ENCODE peak calls at places on chromosome 20, in four cellular contexts. One of them, this sample, is unnamed.

GRCh38 chr20:62269378-62269777 is 31.1 kb downstream of the OSBPL2 start:
- DNase-seq in fibroblast of mammary gland: no peak
- DNase-seq in stimulated activated CD4-positive, alpha-beta T cell treated with anti-CD3 and anti-CD28 coated beads, Interleukin-15, amount 100 ng/mL, for 1 hour: no peak
- DNase-seq in amniotic stem cell: no peak
- DNase-seq in this sample: no peak

GRCh38 chr20:23626040-23626620 is 11.6 kb downstream of the CST3 start:
- DNase-seq in fibroblast of mammary gland: peak
- DNase-seq in stimulated activated CD4-positive, alpha-beta T cell treated with anti-CD3 and anti-CD28 coated beads, Interleukin-15, amount 100 ng/mL, for 1 hour: no peak
- DNase-seq in amniotic stem cell: no peak
- DNase-seq in this sample: peak

GRCh38 chr20:52191132-52191435 is 495 bp downstream of the ZFP64 start:
- DNase-seq in fibroblast of mammary gland: peak
- DNase-seq in stimulated activated CD4-positive, alpha-beta T cell treated with anti-CD3 and anti-CD28 coated beads, Interleukin-15, amount 100 ng/mL, for 1 hour: no peak
- DNase-seq in amniotic stem cell: no peak
- DNase-seq in this sample: no peak

GRCh38 chr20:31473331-31474096 is 1.4 kb downstream of the DEFB124 start:
- DNase-seq in fibroblast of mammary gland: peak
- DNase-seq in stimulated activated CD4-positive, alpha-beta T cell treated with anti-CD3 and anti-CD28 coated beads, Interleukin-15, amount 100 ng/mL, for 1 hour: no peak
- DNase-seq in amniotic stem cell: no peak
- DNase-seq in this sample: no peak

GRCh38 chr20:10131612-10132345 is 86.9 kb upstream of the SNAP25 start:
- DNase-seq in fibroblast of mammary gland: peak
- DNase-seq in stimulated activated CD4-positive, alpha-beta T cell treated with anti-CD3 and anti-CD28 coated beads, Interleukin-15, amount 100 ng/mL, for 1 hour: no peak
- DNase-seq in amniotic stem cell: no peak
- DNase-seq in this sample: no peak

GRCh38 chr20:32902456-32903420 is 44.0 kb downstream of the EFCAB8 start:
- DNase-seq in fibroblast of mammary gland: peak
- DNase-seq in stimulated activated CD4-positive, alpha-beta T cell treated with anti-CD3 and anti-CD28 coated beads, Interleukin-15, amount 100 ng/mL, for 1 hour: peak
- DNase-seq in amniotic stem cell: no peak
- DNase-seq in this sample: peak

GRCh38 chr20:39700527-39700926 is 738.4 kb downstream of the DHX35 start:
- DNase-seq in fibroblast of mammary gland: no peak
- DNase-seq in stimulated activated CD4-positive, alpha-beta T cell treated with anti-CD3 and anti-CD28 coated beads, Interleukin-15, amount 100 ng/mL, for 1 hour: no peak
- DNase-seq in amniotic stem cell: no peak
- DNase-seq in this sample: no peak

GRCh38 chr20:7985916-7986315 is 33.6 kb downstream of the TMX4 start:
- DNase-seq in fibroblast of mammary gland: no peak
- DNase-seq in stimulated activated CD4-positive, alpha-beta T cell treated with anti-CD3 and anti-CD28 coated beads, Interleukin-15, amount 100 ng/mL, for 1 hour: no peak
- DNase-seq in amniotic stem cell: no peak
- DNase-seq in this sample: no peak

GRCh38 chr20:35503841-35504460 is 25.5 kb downstream of the C20orf173 start:
- DNase-seq in fibroblast of mammary gland: no peak
- DNase-seq in stimulated activated CD4-positive, alpha-beta T cell treated with anti-CD3 and anti-CD28 coated beads, Interleukin-15, amount 100 ng/mL, for 1 hour: no peak
- DNase-seq in amniotic stem cell: no peak
- DNase-seq in this sample: no peak

GRCh38 chr20:24698189-24698588 is 228.8 kb downstream of the SYNDIG1 start:
- DNase-seq in fibroblast of mammary gland: no peak
- DNase-seq in stimulated activated CD4-positive, alpha-beta T cell treated with anti-CD3 and anti-CD28 coated beads, Interleukin-15, amount 100 ng/mL, for 1 hour: no peak
- DNase-seq in amniotic stem cell: no peak
- DNase-seq in this sample: peak